ENCODE peak calls at places on chromosomes 12 and 14, in five cellular contexts. K, U, G, H and Q are unnamed samples. For H3K4me1 and H3K9me3, the result is how much of the 10 kb centered on the place peaks cover.

GRCh38 chr12:27922591-27923139 is 49.9 kb downstream of the PTHLH start:
- DNase-seq in H (peak), U (no peak), K (no peak), G (peak), Q (no peak)

GRCh38 chr14:21313512-21313911 is 33.6 kb downstream of the RPGRIP1 start:
- DNase-seq in U (no peak), H (no peak), K (no peak), G (no peak), Q (no peak)

GRCh38 chr14:90023176-90023896 is 38.5 kb upstream of the KCNK13 start:
- DNase-seq in U (no peak), H (no peak), G (peak), K (no peak), Q (no peak)

GRCh38 chr12:32240210-32240609 is 133.6 kb downstream of the BICD1 start:
- DNase-seq in U (no peak), H (no peak), G (peak), K (no peak), Q (no peak)

GRCh38 chr12:2336409-2336829 is 283.6 kb downstream of the CACNA1C start:
- DNase-seq in H (peak), U (no peak), K (no peak), G (peak), Q (no peak)

GRCh38 chr14:94921870-94922585 is 152.1 kb upstream of the GSC start:
- DNase-seq in K (no peak), U (no peak), H (no peak), G (no peak), Q (no peak)

GRCh38 chr12:54657048-54657696 is 9.0 kb upstream of the DCD start:
- DNase-seq in U (no peak), G (no peak), H (no peak), K (no peak), Q (no peak)

GRCh38 chr14:72907886-72908285 is 14.0 kb upstream of the DPF3 start:
- DNase-seq in K (no peak), U (no peak), G (peak), H (no peak), Q (no peak)

GRCh38 chr14:75280831-75281690 is 2.4 kb downstream of the FOS start:
- DNase-seq in G (peak), K (no peak), U (peak), H (peak), Q (no peak)

GRCh38 chr14:23140389-23140788 is 21.3 kb upstream of the CEBPE start:
- DNase-seq in H (no peak), U (no peak), G (no peak), K (no peak), Q (no peak)

GRCh38 chr12:27952510-27952909 is 20.0 kb downstream of the PTHLH start:
- DNase-seq in G (no peak), U (no peak), K (no peak), H (no peak), Q (no peak)

GRCh38 chr14:63707216-63707615 is 20.6 kb downstream of the SGPP1 start:
- DNase-seq in G (no peak), U (no peak), H (no peak), K (no peak), Q (no peak)

GRCh38 chr12:10740182-10740581 is 17.1 kb upstream of the YBX3 start:
- DNase-seq in G (no peak), U (no peak), H (no peak), K (no peak), Q (no peak)

GRCh38 chr12:121025442-121026226 is 9.3 kb upstream of the C12orf43 start:
- DNase-seq in K (no peak), G (no peak), H (no peak), U (no peak), Q (no peak)

GRCh38 chr12:49902399-49903350 is 1.0 kb downstream of the FAIM2 start:
- DNase-seq in G (no peak), U (peak), H (no peak), K (no peak), Q (no peak)

GRCh38 chr12:131806654-131807053 is 21.5 kb upstream of the MMP17 start:
- DNase-seq in H (no peak), G (no peak), K (no peak), U (no peak), Q (no peak)

GRCh38 chr14:95140060-95140858 is 17.1 kb downstream of the DICER1 start:
- DNase-seq in H (no peak), G (peak), U (no peak), K (no peak), Q (no peak)

GRCh38 chr12:128052341-128052740 is 214.6 kb upstream of the TMEM132C start:
- DNase-seq in H (no peak), G (peak), K (no peak), U (no peak), Q (no peak)

GRCh38 chr12:46269429-46270241 is 792 bp upstream of the SLC38A1 start:
- DNase-seq in H (no peak), G (no peak), U (no peak), K (no peak), Q (no peak)

DNA sequence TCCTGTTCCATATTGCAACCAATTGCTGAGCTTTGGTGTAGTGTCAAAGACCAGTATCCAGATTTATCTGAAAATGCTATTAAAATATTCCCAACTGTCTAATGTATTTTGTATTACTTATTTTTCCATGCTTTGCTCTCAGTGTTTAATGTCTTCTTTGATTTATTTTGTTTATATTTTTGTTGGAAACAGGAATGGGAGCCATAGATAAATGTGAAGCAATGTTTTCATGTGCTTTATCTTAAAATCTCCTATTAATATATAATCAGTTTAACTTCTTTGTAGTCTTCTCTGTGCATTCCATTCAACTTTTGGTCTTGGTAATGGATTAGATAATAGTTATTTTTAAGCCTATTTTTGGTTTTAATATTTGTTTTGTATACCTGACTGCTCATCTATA is 8.8 kb downstream of the RAP1B start:
- DNase-seq in U (no peak), K (no peak), H (no peak), G (no peak), Q (no peak)
- H3K4me1 ChIP-seq in U (half or more), K (half or more), H (half or more), G (under half), Q (half or more)

GRCh38 chr12:93089805-93090569 is 160.9 kb upstream of the EEA1 start:
- DNase-seq in H (no peak), G (peak), U (no peak), K (no peak), Q (no peak)
- H3K9me3 ChIP-seq in H (under half), G (under half), U (under half), K (under half), Q (under half)

DNA sequence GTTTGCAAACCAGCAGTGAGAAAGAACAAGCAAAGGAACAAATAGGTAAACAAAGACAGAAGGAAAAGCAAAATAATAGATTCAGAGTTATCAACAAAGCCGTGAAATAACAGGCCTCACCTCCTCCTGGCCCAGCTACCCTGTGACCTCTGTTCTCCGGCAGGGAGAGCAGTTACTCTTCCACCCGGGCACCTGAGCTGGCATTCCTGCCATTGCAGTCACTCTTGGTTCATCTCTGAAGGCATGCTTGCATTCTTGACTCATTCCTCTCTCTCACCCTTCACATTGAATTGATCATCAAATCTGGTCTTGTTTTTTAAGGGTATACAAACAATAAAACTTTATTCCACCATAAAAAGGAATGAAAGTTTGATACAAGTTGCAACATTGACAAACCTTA is 95.1 kb downstream of the TTC8 start:
- DNase-seq in G (no peak), U (no peak), K (no peak), H (no peak), Q (no peak)
- TF ChIP-seq CTCF in G (no peak), U (no peak), K (no peak), H (no peak), Q (no peak)

DNA sequence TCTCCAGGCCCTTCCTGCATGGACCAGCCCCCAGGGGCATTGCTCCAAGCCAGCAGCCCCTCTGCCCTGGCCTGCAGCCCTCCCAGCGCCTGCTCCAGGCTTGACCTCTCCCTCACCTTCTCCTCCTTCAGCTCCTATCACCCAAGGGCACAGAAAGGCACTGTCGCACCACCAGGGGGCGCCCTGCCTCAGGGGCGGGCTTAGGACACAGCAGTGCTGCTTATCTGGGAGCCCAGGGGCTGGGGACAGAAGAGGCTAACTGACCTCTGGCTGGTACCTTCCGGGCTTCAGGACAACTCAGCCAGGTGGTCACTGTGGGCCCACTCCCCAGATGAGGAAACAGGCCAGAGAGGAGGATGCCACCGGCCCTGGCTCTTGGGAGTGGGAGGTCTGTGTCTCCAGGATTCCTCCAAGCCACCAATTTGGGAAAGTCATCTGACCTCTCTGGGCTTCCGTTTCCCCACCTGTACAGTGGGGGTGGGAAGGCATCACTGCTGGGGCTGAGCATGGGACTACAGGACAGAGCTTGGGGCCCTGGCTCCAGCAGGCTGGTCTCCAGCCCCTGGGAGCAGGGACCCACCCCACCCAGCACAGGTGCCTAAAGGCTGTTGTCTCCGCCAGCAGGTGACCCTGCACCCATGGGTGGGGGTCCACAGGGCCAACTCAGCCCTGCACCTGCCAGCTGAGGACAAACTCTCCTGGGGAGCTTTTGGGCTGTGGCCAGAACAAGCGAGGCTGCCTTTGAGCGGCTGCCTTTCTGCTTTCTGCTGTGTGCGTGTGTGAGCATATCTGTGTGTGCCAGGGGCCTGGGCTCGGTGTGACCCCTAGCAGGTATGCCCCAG is 25.5 kb upstream of the GPR132 start:
- DNase-seq in U (peak), K (peak), G (peak), H (peak), Q (peak)
- H3K4me1 ChIP-seq in U (half or more), K (under half), G (under half), H (half or more), Q (half or more)